ENCODE peak calls at places on chromosome 21, in seven cellular contexts. I is WERI-Rb-1, S is coronary artery, X is psoas muscle, Y is mucosa of descending colon, R is GM06990, O is esophagus muscularis mucosa. W is an unnamed sample.
A peak's percentile ranks its signal among the peaks of the same experiment; 100 is the strongest.

GRCh38 chr21:15355066-15355465 is 290.3 kb upstream of the NRIP1 start:
- DNase-seq in I (no peak), S (no peak), X (no peak), Y (no peak), R (no peak), O (no peak), W (no peak)

GRCh38 chr21:46144464-46145070 is 10.8 kb downstream of the FTCD start:
- DNase-seq in I (no peak), S (no peak), X (peak; percentile 39), Y (no peak), R (peak; percentile 1), O (no peak), W (no peak)

GRCh38 chr21:45959182-45959581 is 22.4 kb upstream of the COL6A1 start:
- DNase-seq in I (no peak), S (no peak), X (no peak), Y (no peak), R (no peak), O (no peak), W (peak; percentile 15)

GRCh38 chr21:32772281-32773047 is 909 bp upstream of the PAXBP1 start:
- DNase-seq in I (peak; percentile 42), S (no peak), X (peak; percentile 60), Y (peak; percentile 55), R (peak; percentile 34), O (no peak), W (peak; percentile 60)

GRCh38 chr21:32940079-32941014 is 85.4 kb upstream of the OLIG2 start:
- DNase-seq in I (peak; percentile 61), S (no peak), X (no peak), Y (no peak), R (no peak), O (no peak), W (peak; percentile 40)

GRCh38 chr21:33490991-33491372 is 534 bp downstream of the DNAJC28 start:
- DNase-seq in I (no peak), S (no peak), X (no peak), Y (no peak), R (no peak), O (no peak), W (no peak)

GRCh38 chr21:30443226-30443625 is 3.2 kb downstream of the KRTAP15-1 start:
- DNase-seq in I (no peak), S (no peak), X (no peak), Y (no peak), R (no peak), O (no peak), W (no peak)

GRCh38 chr21:37594472-37594951 is 227.9 kb downstream of the DYRK1A start:
- DNase-seq in I (no peak), S (no peak), X (no peak), Y (no peak), R (no peak), O (peak; percentile 64), W (no peak)

GRCh38 chr21:26404288-26404687 is 168.8 kb downstream of the CYYR1 start:
- DNase-seq in I (no peak), S (no peak), X (no peak), Y (no peak), R (no peak), O (no peak), W (no peak)

GRCh38 chr21:17513214-17514123 is 626 bp downstream of the CXADR start:
- DNase-seq in I (peak; percentile 33), S (no peak), X (no peak), Y (peak; percentile 72), R (peak; percentile 12), O (no peak), W (peak; percentile 40)

GRCh38 chr21:15063081-15063820 is 1.5 kb downstream of the NRIP1 start:
- DNase-seq in I (no peak), S (no peak), X (no peak), Y (peak; percentile 21), R (no peak), O (no peak), W (no peak)

GRCh38 chr21:42474043-42474831 is 21.8 kb downstream of the RSPH1 start:
- DNase-seq in I (peak; percentile 54), S (peak; percentile 55), X (no peak), Y (peak; percentile 91), R (peak; percentile 40), O (no peak), W (peak; percentile 53)

GRCh38 chr21:43734131-43734634 is 15.3 kb downstream of the PDXK start:
- DNase-seq in I (no peak), S (no peak), X (no peak), Y (peak; percentile 83), R (no peak), O (no peak), W (no peak)

GRCh38 chr21:42862774-42863503 is 16.4 kb downstream of the WDR4 start:
- DNase-seq in I (no peak), S (no peak), X (no peak), Y (peak; percentile 48), R (no peak), O (no peak), W (no peak)

GRCh38 chr21:33245289-33245918 is 15.7 kb downstream of the IFNAR2 start:
- DNase-seq in I (no peak), S (no peak), X (no peak), Y (no peak), R (no peak), O (no peak), W (no peak)

GRCh38 chr21:34004013-34004938 is 69.1 kb upstream of the MRPS6 start:
- DNase-seq in I (no peak), S (no peak), X (no peak), Y (no peak), R (no peak), O (no peak), W (no peak)

GRCh38 chr21:22961248-22961647 is 1963.0 kb downstream of the NCAM2 start:
- DNase-seq in I (no peak), S (no peak), X (no peak), Y (no peak), R (no peak), O (no peak), W (no peak)

GRCh38 chr21:43278359-43278758 is 109.6 kb downstream of the CRYAA start:
- DNase-seq in I (no peak), S (no peak), X (peak; percentile 33), Y (peak; percentile 50), R (no peak), O (no peak), W (no peak)

GRCh38 chr21:34690041-34690792 is 21.4 kb downstream of the CLIC6 start:
- DNase-seq in I (no peak), S (no peak), X (no peak), Y (no peak), R (no peak), O (no peak), W (no peak)

GRCh38 chr21:40841524-40842196 is 5.3 kb downstream of the DSCAM start:
- DNase-seq in I (peak; percentile 97), S (no peak), X (no peak), Y (no peak), R (no peak), O (peak; percentile 91), W (no peak)
- TF ChIP-seq CTCF in I (peak; percentile 99), S (no peak), X (no peak), Y (no peak), R (no peak), O (peak; percentile 43), W (no peak)

DNA sequence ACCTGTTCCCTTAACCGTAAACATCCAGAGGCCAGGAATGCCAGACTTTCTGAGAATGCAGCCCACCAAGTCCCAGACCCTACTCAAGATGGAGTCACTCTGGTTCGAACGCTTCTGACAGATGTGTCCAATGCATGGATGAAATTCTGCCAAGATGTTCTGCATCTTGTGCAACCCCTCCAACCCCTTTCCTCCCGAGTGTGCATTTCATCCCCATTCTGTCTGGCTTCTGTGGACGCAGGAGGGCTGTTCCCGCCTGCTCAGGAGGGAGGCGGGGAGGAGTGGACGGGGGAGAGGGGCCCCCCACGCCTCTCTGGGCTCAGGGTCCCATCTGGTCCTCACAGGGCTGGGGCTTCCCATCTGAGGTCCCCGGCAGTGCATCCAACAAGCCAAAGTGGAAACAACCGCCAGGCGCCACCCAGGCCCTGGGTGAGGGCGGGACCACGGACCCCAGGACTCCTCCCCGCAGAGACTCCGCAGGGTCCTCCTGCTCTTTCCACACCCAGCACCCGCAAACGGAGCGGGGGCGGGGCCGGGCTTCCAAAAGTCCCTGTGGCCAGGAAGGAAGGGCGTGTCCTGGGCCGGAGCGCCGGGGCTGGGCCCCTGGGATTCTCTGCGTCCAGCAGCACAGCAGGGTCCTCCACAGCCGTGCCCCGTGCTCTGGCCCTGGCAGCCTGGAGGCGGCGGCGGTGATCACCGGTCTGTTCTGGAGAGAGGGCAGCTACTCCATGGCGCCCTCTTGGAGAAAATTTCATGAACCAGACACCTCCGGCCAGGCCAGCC is 27.7 kb upstream of the SUMO3 start:
- DNase-seq in I (peak; percentile 80), S (no peak), X (peak; percentile 81), Y (peak; percentile 81), R (peak; percentile 46), O (peak; percentile 92), W (peak; percentile 87)
- TF ChIP-seq CTCF in I (peak; percentile 58), S (no peak), X (peak; percentile 29), Y (no peak), R (peak; percentile 32), O (peak; percentile 38), W (peak; percentile 36)

GRCh38 chr21:36169465-36170128 is 13.0 kb downstream of the DOP1B start:
- DNase-seq in I (no peak), S (no peak), X (no peak), Y (no peak), R (no peak), O (no peak), W (no peak)
- TF ChIP-seq CTCF in I (peak; percentile 42), S (no peak), X (no peak), Y (no peak), R (no peak), O (no peak), W (no peak)

GRCh38 chr21:39040494-39041110 is 142.6 kb downstream of the PSMG1 start:
- DNase-seq in I (no peak), S (peak; percentile 35), X (no peak), Y (no peak), R (no peak), O (no peak), W (no peak)

GRCh38 chr21:39036581-39036980 is 146.7 kb downstream of the PSMG1 start:
- DNase-seq in I (no peak), S (no peak), X (no peak), Y (no peak), R (no peak), O (no peak), W (no peak)

GRCh38 chr21:39034590-39035536 is 148.4 kb downstream of the PSMG1 start:
- DNase-seq in I (no peak), S (no peak), X (no peak), Y (no peak), R (no peak), O (no peak), W (no peak)

GRCh38 chr21:39033878-39034589 is 149.2 kb downstream of the PSMG1 start:
- DNase-seq in I (no peak), S (no peak), X (no peak), Y (peak; percentile 92), R (no peak), O (no peak), W (no peak)

DNA sequence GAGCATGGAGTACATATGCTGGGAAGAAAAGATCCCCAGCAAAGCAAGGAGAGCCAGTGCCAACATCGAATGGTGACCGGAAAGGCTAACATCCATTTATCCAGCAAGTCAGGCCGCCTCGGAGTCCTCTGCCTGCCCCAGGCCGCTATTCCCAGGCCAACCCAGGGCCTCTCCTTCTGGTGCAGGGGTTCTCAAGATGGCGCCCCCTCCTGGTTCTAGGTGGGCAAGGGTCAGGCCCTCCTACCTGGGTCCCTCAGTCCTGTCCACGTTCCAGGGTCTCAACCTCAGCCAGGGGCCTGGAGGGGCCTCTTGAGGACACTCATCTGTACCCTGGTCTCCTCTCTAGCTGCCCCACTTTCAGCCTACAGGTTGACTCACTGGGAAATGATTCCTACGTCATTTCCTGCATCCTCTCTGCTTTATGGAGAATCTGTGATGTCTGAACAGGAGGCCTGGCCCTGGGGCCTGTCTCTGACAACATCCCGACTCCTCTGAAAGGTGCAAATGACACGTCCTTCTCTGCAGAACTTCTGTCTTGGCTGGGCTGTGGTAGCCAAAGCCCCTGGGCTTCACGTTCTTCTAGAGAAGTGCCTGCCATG is 145.3 kb downstream of the PSMG1 start:
- DNase-seq in I (peak; percentile 36), S (no peak), X (no peak), Y (no peak), R (no peak), O (no peak), W (no peak)
- TF ChIP-seq CTCF in I (peak; percentile 58), S (no peak), X (no peak), Y (no peak), R (no peak), O (no peak), W (no peak)